ENCODE peak calls at places on chromosomes 1 and 21, in five cellular contexts. I, C, R, G and K are unnamed samples.

GRCh38 chr1:166083887-166084286 is 82.9 kb downstream of the FAM78B start:
- DNase-seq in G (no peak), C (no peak), I (no peak), R (no peak), K (no peak)

GRCh38 chr1:91900538-91900937 is 14.6 kb upstream of the TGFBR3 start:
- DNase-seq in R (no peak), G (peak; percentile 36), I (no peak), C (no peak), K (no peak)

GRCh38 chr1:226548281-226549093 is at the start of gene STUM:
- DNase-seq in I (peak; percentile 82), C (no peak), G (no peak), R (no peak), K (peak; percentile 65)

GRCh38 chr21:42614391-42614790 is 39.0 kb upstream of the PDE9A start:
- DNase-seq in I (no peak), G (no peak), R (peak; percentile 43), C (no peak), K (no peak)

GRCh38 chr1:117001254-117001927 is at the start of gene CD101:
- DNase-seq in I (no peak), G (no peak), C (peak; percentile 34), R (no peak), K (no peak)

GRCh38 chr1:23624440-23624839 is 65.1 kb upstream of the ID3 start:
- DNase-seq in R (no peak), C (peak; percentile 45), I (no peak), G (no peak), K (no peak)

GRCh38 chr1:186577633-186578032 is 102.6 kb downstream of the PTGS2 start:
- DNase-seq in G (no peak), C (no peak), R (no peak), I (no peak), K (no peak)

GRCh38 chr1:31127266-31127665 is 61.7 kb upstream of the PUM1 start:
- DNase-seq in G (no peak), C (no peak), R (no peak), I (peak; percentile 19), K (peak; percentile 9)

GRCh38 chr1:169618367-169618766 is 11.6 kb downstream of the SELP start:
- DNase-seq in I (no peak), C (no peak), G (no peak), R (no peak), K (no peak)

GRCh38 chr1:157119448-157119847 is 18.7 kb downstream of the ETV3 start:
- DNase-seq in C (no peak), I (no peak), R (no peak), G (no peak), K (no peak)

GRCh38 chr1:6521502-6521901 is 30.0 kb upstream of the PLEKHG5 start:
- DNase-seq in R (no peak), G (no peak), C (no peak), I (no peak), K (no peak)

GRCh38 chr1:19608232-19608631 is 35.9 kb upstream of the NBL1 start:
- DNase-seq in C (no peak), G (no peak), R (no peak), I (no peak), K (no peak)

GRCh38 chr1:222798111-222798510 is 16.7 kb upstream of the DISP1 start:
- DNase-seq in R (no peak), G (no peak), C (no peak), I (no peak), K (no peak)

GRCh38 chr1:19342894-19343616 is 30.9 kb downstream of the SLC66A1 start:
- DNase-seq in C (no peak), G (no peak), R (no peak), I (no peak), K (no peak)

GRCh38 chr1:35935436-35935835 is 4.5 kb downstream of the AGO3 start:
- DNase-seq in C (no peak), R (no peak), I (peak; percentile 35), G (no peak), K (no peak)

GRCh38 chr21:15687208-15687607 is 42.6 kb upstream of the USP25 start:
- DNase-seq in R (no peak), C (no peak), G (no peak), I (no peak), K (no peak)

GRCh38 chr21:20875741-20876140 is 122.5 kb upstream of the NCAM2 start:
- DNase-seq in I (peak; percentile 5), C (no peak), G (no peak), R (no peak), K (no peak)